ENCODE peak calls at places on chromosome 4, in six cellular contexts. G is H9, M is neuronal stem cell, X is IMR-90, O is H1, F is mesendoderm. H is an unnamed sample.

GRCh38 chr4:41538017-41538733 is at the start of gene LIMCH1:
- DNase-seq in G (peak), M (no peak), X (no peak), O (peak), F (peak), H (no peak)

GRCh38 chr4:8599657-8600056 is 7.1 kb downstream of the CPZ start:
- DNase-seq in G (no peak), M (no peak), X (peak), O (no peak), F (no peak), H (peak)

GRCh38 chr4:138952405-138952804 is 63.2 kb upstream of the NOCT start:
- DNase-seq in G (no peak), M (no peak), X (peak), O (peak), F (no peak), H (no peak)

GRCh38 chr4:48706741-48707140 is 73.3 kb downstream of the FRYL start:
- DNase-seq in G (no peak), M (no peak), X (no peak), O (no peak), F (no peak), H (no peak)

GRCh38 chr4:52198356-52198755 is 147.3 kb downstream of the SPATA18 start:
- DNase-seq in G (no peak), M (no peak), X (no peak), O (no peak), F (peak), H (no peak)

GRCh38 chr4:83561381-83561780 is 25.5 kb downstream of the GPAT3 start:
- DNase-seq in G (no peak), M (no peak), X (peak), O (no peak), F (no peak), H (peak)

GRCh38 chr4:83075696-83076095 is 38.8 kb downstream of the PLAC8 start:
- DNase-seq in G (no peak), M (no peak), X (peak), O (no peak), F (no peak), H (peak)

GRCh38 chr4:15132739-15133138 is 130.5 kb downstream of the CPEB2 start:
- DNase-seq in G (no peak), M (no peak), X (no peak), O (no peak), F (no peak), H (no peak)

GRCh38 chr4:37770016-37770415 is 56.5 kb upstream of the PGM2 start:
- DNase-seq in G (no peak), M (no peak), X (peak), O (no peak), F (no peak), H (no peak)

GRCh38 chr4:3308691-3309090 is 15.9 kb downstream of the RGS12 start:
- DNase-seq in G (no peak), M (no peak), X (no peak), O (no peak), F (no peak), H (no peak)

GRCh38 chr4:63619771-63620170 is 789.5 kb downstream of the TECRL start:
- DNase-seq in G (no peak), M (no peak), X (no peak), O (no peak), F (peak), H (no peak)

GRCh38 chr4:151407466-151408379 is 1.3 kb upstream of the FHIP1A start:
- DNase-seq in G (peak), M (no peak), X (no peak), O (peak), F (peak), H (peak)

GRCh38 chr4:158077835-158078234 is 95.0 kb downstream of the GASK1B start:
- DNase-seq in G (no peak), M (no peak), X (no peak), O (no peak), F (no peak), H (no peak)

GRCh38 chr4:56990109-56990508 is 11.4 kb downstream of the POLR2B start:
- DNase-seq in G (no peak), M (no peak), X (peak), O (no peak), F (peak), H (peak)

GRCh38 chr4:97627785-97628184 is 515.5 kb downstream of the STPG2 start:
- DNase-seq in G (no peak), M (peak), X (no peak), O (no peak), F (no peak), H (no peak)

GRCh38 chr4:56979674-56980073 is 978 bp downstream of the POLR2B start:
- DNase-seq in G (peak), M (no peak), X (peak), O (no peak), F (peak), H (peak)

GRCh38 chr4:155734065-155734464 is 24.8 kb upstream of the GUCY1B1 start:
- DNase-seq in G (no peak), M (no peak), X (peak), O (no peak), F (no peak), H (peak)

GRCh38 chr4:145824469-145824868 is 114.2 kb downstream of the ZNF827 start:
- DNase-seq in G (peak), M (no peak), X (no peak), O (peak), F (peak), H (no peak)

GRCh38 chr4:183783933-183784622 is 121.0 kb upstream of the STOX2 start:
- DNase-seq in G (no peak), M (no peak), X (peak), O (no peak), F (no peak), H (peak)

GRCh38 chr4:85039526-85039925 is 73.0 kb upstream of the WDFY3 start:
- DNase-seq in G (no peak), M (no peak), X (peak), O (no peak), F (no peak), H (peak)

GRCh38 chr4:84490663-84491062 is 8.4 kb downstream of the NKX6-1 start:
- DNase-seq in G (no peak), M (no peak), X (no peak), O (no peak), F (no peak), H (no peak)

GRCh38 chr4:89681219-89681618 is 155.7 kb downstream of the SNCA start:
- DNase-seq in G (peak), M (peak), X (no peak), O (peak), F (peak), H (peak)

GRCh38 chr4:8148785-8149435 is 9.7 kb downstream of the ABLIM2 start:
- DNase-seq in G (no peak), M (no peak), X (no peak), O (no peak), F (peak), H (no peak)

GRCh38 chr4:38060829-38061431 is 100.7 kb downstream of the PTTG2 start:
- DNase-seq in G (no peak), M (no peak), X (peak), O (no peak), F (peak), H (peak)

GRCh38 chr4:8735236-8736082 is 136.2 kb downstream of the HMX1 start:
- DNase-seq in G (no peak), M (no peak), X (no peak), O (no peak), F (no peak), H (no peak)

GRCh38 chr4:109735566-109736454 is 5.9 kb upstream of the PLA2G12A start:
- DNase-seq in G (no peak), M (no peak), X (peak), O (no peak), F (no peak), H (no peak)

GRCh38 chr4:3703677-3704521 is 62.3 kb upstream of the ADRA2C start:
- DNase-seq in G (no peak), M (no peak), X (no peak), O (no peak), F (peak), H (no peak)

GRCh38 chr4:8703857-8704495 is 111.4 kb downstream of the CPZ start:
- DNase-seq in G (peak), M (no peak), X (no peak), O (peak), F (no peak), H (no peak)

GRCh38 chr4:42262701-42263490 is 110.4 kb upstream of the BEND4 start:
- DNase-seq in G (no peak), M (no peak), X (no peak), O (no peak), F (no peak), H (peak)

GRCh38 chr4:102638621-102639020 is 122.1 kb downstream of the MANBA start:
- DNase-seq in G (no peak), M (no peak), X (no peak), O (no peak), F (no peak), H (no peak)

GRCh38 chr4:102642571-102643298 is 118.0 kb downstream of the MANBA start:
- DNase-seq in G (no peak), M (no peak), X (peak), O (no peak), F (no peak), H (peak)

GRCh38 chr4:102640669-102641068 is 120.1 kb downstream of the MANBA start:
- DNase-seq in G (no peak), M (no peak), X (peak), O (no peak), F (no peak), H (peak)

GRCh38 chr4:102639602-102640001 is 121.2 kb downstream of the MANBA start:
- DNase-seq in G (no peak), M (no peak), X (no peak), O (no peak), F (no peak), H (no peak)

GRCh38 chr4:102641796-102642195 is 119.0 kb downstream of the MANBA start:
- DNase-seq in G (no peak), M (no peak), X (no peak), O (no peak), F (no peak), H (no peak)
- H3K23ac ChIP-seq in G (no peak), M (no peak), X (no peak), O (no peak), F (no peak), H (no peak)

GRCh38 chr4:118350961-118351360 is 1.8 kb downstream of the PRSS12 start:
- DNase-seq in G (no peak), M (no peak), X (no peak), O (no peak), F (no peak), H (no peak)

GRCh38 chr4:118354913-118355312 is 2.1 kb upstream of the PRSS12 start:
- DNase-seq in G (no peak), M (no peak), X (no peak), O (no peak), F (no peak), H (no peak)

GRCh38 chr4:118352843-118353373 is at the start of gene PRSS12:
- DNase-seq in G (peak), M (peak), X (peak), O (peak), F (peak), H (peak)

GRCh38 chr4:118353452-118353851 is 649 bp upstream of the PRSS12 start:
- DNase-seq in G (no peak), M (no peak), X (no peak), O (no peak), F (peak), H (no peak)

GRCh38 chr4:118351851-118352827 is 664 bp downstream of the PRSS12 start:
- DNase-seq in G (peak), M (peak), X (peak), O (peak), F (peak), H (peak)
- H3K18ac ChIP-seq in G (no peak), M (peak), X (peak), O (peak), F (peak), H (peak)

GRCh38 chr4:67052981-67053380 is 492.3 kb downstream of the CENPC start:
- DNase-seq in G (no peak), M (no peak), X (no peak), O (no peak), F (no peak), H (no peak)
- H2BK15ac ChIP-seq in G (no peak), M (no peak), X (no peak), O (no peak), F (no peak), H (no peak)

GRCh38 chr4:177478496-177478895 is 36.3 kb upstream of the AGA start:
- DNase-seq in G (no peak), M (no peak), X (no peak), O (no peak), F (no peak), H (no peak)

GRCh38 chr4:177483271-177483670 is 41.0 kb upstream of the AGA start:
- DNase-seq in G (no peak), M (no peak), X (peak), O (no peak), F (no peak), H (no peak)

GRCh38 chr4:177480796-177481195 is 38.6 kb upstream of the AGA start:
- DNase-seq in G (no peak), M (no peak), X (peak), O (no peak), F (no peak), H (peak)

GRCh38 chr4:177482367-177482766 is 40.1 kb upstream of the AGA start:
- DNase-seq in G (no peak), M (no peak), X (no peak), O (no peak), F (no peak), H (no peak)

GRCh38 chr4:177479063-177479462 is 36.8 kb upstream of the AGA start:
- DNase-seq in G (no peak), M (no peak), X (peak), O (no peak), F (no peak), H (no peak)
- H3K23ac ChIP-seq in G (no peak), M (no peak), X (peak), O (no peak), F (no peak), H (no peak)

DNA sequence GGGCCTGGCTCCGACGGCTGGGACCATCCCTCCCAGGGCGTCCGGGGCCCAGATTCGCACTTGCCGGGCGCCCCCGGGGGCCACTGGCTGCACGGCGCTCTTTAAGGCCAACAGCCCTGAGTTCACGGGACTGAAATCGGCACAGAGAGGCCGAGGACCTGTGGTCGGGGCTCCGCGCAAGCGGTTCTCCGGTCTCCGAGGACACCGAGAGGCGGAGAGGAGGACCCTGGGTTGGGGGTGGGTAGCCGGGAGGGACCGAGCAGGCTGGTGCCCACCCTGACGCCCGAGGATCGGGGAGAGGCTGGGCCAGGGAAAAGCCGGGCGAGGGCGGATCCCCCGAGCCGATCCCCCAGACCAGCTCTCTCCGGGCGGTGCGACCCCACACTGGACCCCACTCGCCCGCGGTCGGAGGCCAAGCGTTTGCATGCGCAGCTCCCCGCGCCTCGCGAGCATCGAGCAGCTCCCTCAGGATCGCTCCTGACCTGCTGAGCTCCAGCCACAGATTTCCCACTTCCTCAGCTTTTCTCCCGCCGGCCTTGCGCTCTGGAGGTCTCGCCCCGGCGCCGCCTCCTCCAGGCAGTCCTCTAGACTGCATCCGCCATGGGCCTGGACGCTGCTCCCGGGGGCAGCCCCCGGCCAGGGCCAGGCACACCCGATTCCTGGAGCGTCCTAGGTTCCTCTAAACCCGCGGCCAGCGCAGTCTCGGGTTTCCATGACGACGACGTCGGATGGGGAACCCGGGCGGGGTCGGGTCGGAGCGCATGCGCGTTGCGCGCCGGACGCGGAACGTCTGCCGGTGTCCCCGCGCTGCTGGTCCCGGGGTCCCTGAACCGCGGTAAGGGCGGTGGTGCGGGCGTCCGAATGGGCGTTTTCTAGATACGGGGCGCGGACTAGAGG is 17.6 kb upstream of the NAT8L start:
- DNase-seq in G (peak), M (peak), X (peak), O (peak), F (peak), H (peak)
- H3K18ac ChIP-seq in G (no peak), M (peak), X (no peak), O (no peak), F (peak), H (no peak)

GRCh38 chr4:136967069-136967468 is 565.2 kb downstream of the PCDH18 start:
- DNase-seq in G (no peak), M (no peak), X (no peak), O (no peak), F (no peak), H (no peak)

DNA sequence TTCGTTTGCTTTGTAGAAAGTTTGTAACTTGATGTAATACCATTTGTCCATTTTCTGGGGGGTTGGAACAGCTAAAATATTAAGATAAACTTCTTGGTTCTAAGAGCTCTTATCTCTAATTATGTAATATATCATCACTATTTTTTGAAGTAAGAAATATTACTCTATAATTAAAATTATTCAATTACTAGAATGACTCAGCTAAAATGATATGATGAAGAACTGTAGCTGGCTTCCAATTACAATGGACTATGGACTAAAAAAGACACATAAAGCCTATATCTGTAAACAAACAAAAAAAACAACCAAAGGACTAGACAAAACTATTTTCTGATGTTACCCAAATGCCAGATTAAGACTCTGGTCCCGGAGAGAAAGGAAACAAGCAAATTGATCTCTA is 569.4 kb downstream of the PCDH18 start:
- DNase-seq in G (no peak), M (no peak), X (no peak), O (no peak), F (no peak), H (no peak)
- H2BK15ac ChIP-seq in G (no peak), M (no peak), X (no peak), O (no peak), F (no peak), H (no peak)

DNA sequence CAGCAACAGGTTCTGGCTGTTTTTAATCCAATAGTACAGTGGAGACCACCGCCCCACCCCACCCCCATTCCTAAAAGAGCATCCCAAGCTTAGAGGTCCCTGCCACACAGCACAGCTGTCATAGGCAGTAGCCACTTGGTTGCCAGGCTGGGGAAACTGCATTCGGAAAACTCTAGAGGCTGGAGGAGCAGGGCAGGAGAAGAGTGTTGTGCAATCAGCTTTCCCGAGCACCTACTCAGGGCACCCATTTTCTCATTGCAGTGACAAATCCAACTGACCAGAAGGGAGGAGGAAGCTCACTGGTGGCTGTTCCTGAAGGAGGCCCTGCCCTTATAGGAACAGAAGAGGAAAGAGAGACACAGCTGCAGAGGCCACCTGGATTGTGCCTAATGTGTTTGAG is 1.1 kb downstream of the CXCL1 start:
- DNase-seq in G (no peak), M (no peak), X (no peak), O (no peak), F (peak), H (peak)
- H3K23ac ChIP-seq in G (no peak), M (no peak), X (no peak), O (no peak), F (no peak), H (no peak)

H was measured in mesenchymal stem cell.